ENCODE peak calls at places on chromosome 21, in six cellular contexts. O is tibial nerve, K is psoas muscle, E is IMR-90, W is fibroblast of lung, Z is colonic mucosa. Y is an unnamed sample.

GRCh38 chr21:25809013-25809412 is 74.2 kb downstream of the GABPA start:
- DNase-seq in O (no peak), K (no peak), E (peak; percentile 19), W (no peak), Z (no peak), Y (no peak)

GRCh38 chr21:25831300-25831699 is 96.5 kb downstream of the GABPA start:
- DNase-seq in O (no peak), K (no peak), E (peak; percentile 39), W (peak; percentile 20), Z (no peak), Y (no peak)

GRCh38 chr21:33067457-33067856 is 2.5 kb upstream of the OLIG1 start:
- DNase-seq in O (no peak), K (no peak), E (no peak), W (no peak), Z (no peak), Y (no peak)

GRCh38 chr21:39098696-39099111 is 84.5 kb downstream of the PSMG1 start:
- DNase-seq in O (no peak), K (no peak), E (no peak), W (no peak), Z (no peak), Y (no peak)

GRCh38 chr21:42377211-42377950 is 11.0 kb upstream of the TFF1 start:
- DNase-seq in O (no peak), K (no peak), E (no peak), W (no peak), Z (no peak), Y (no peak)

GRCh38 chr21:24223625-24224024 is 1383.7 kb downstream of the MRPL39 start:
- DNase-seq in O (no peak), K (no peak), E (peak; percentile 37), W (no peak), Z (no peak), Y (no peak)

GRCh38 chr21:46011267-46011967 is 29.8 kb downstream of the COL6A1 start:
- DNase-seq in O (no peak), K (no peak), E (no peak), W (no peak), Z (peak; percentile 13), Y (no peak)

GRCh38 chr21:37383066-37383465 is 16.5 kb downstream of the DYRK1A start:
- DNase-seq in O (no peak), K (no peak), E (no peak), W (no peak), Z (no peak), Y (no peak)

GRCh38 chr21:39588884-39589283 is 23.9 kb upstream of the B3GALT5 start:
- DNase-seq in O (no peak), K (no peak), E (no peak), W (no peak), Z (no peak), Y (no peak)

GRCh38 chr21:46554431-46555224 is 50.3 kb downstream of the S100B start:
- DNase-seq in O (no peak), K (peak; percentile 47), E (no peak), W (no peak), Z (no peak), Y (no peak)

GRCh38 chr21:30818837-30819236 is 5.8 kb upstream of the KRTAP8-1 start:
- DNase-seq in O (no peak), K (no peak), E (no peak), W (no peak), Z (no peak), Y (no peak)

GRCh38 chr21:31872072-31872451 is 758 bp upstream of the HUNK start:
- DNase-seq in O (no peak), K (no peak), E (no peak), W (no peak), Z (no peak), Y (no peak)

GRCh38 chr21:17660449-17660848 is 47.7 kb upstream of the BTG3 start:
- DNase-seq in O (no peak), K (no peak), E (no peak), W (peak; percentile 28), Z (no peak), Y (no peak)

GRCh38 chr21:28991861-28992525 is 684 bp downstream of the LTN1 start:
- DNase-seq in O (no peak), K (no peak), E (no peak), W (no peak), Z (no peak), Y (no peak)

GRCh38 chr21:37534431-37534830 is 167.9 kb downstream of the DYRK1A start:
- DNase-seq in O (no peak), K (no peak), E (no peak), W (no peak), Z (no peak), Y (peak; percentile 3)

GRCh38 chr21:38957575-38958340 is 152.0 kb downstream of the ETS2 start:
- DNase-seq in O (no peak), K (no peak), E (no peak), W (no peak), Z (no peak), Y (no peak)

GRCh38 chr21:43272591-43272990 is 103.8 kb downstream of the CRYAA start:
- DNase-seq in O (no peak), K (no peak), E (no peak), W (no peak), Z (no peak), Y (no peak)

GRCh38 chr21:25296239-25296638 is 311.0 kb downstream of the MRPL39 start:
- DNase-seq in O (no peak), K (no peak), E (no peak), W (no peak), Z (no peak), Y (no peak)

GRCh38 chr21:39048064-39048463 is 135.2 kb downstream of the PSMG1 start:
- DNase-seq in O (no peak), K (no peak), E (peak; percentile 4), W (peak; percentile 66), Z (peak; percentile 65), Y (no peak)

GRCh38 chr21:32726742-32727477 is 903 bp downstream of the SYNJ1 start:
- DNase-seq in O (no peak), K (no peak), E (peak; percentile 18), W (peak; percentile 21), Z (peak; percentile 53), Y (peak; percentile 21)

GRCh38 chr21:29481641-29482040 is 182.9 kb downstream of the BACH1 start:
- DNase-seq in O (no peak), K (no peak), E (peak; percentile 73), W (peak; percentile 74), Z (no peak), Y (no peak)

GRCh38 chr21:18545908-18546307 is 142.3 kb upstream of the TMPRSS15 start:
- DNase-seq in O (no peak), K (no peak), E (no peak), W (peak; percentile 71), Z (no peak), Y (no peak)

GRCh38 chr21:39633770-39634181 is 21.0 kb downstream of the B3GALT5 start:
- DNase-seq in O (no peak), K (no peak), E (peak; percentile 92), W (peak; percentile 99), Z (no peak), Y (no peak)

GRCh38 chr21:46005081-46005480 is 23.5 kb downstream of the COL6A1 start:
- DNase-seq in O (no peak), K (no peak), E (no peak), W (no peak), Z (peak; percentile 15), Y (peak; percentile 27)

GRCh38 chr21:46109251-46110221 is 11.6 kb downstream of the COL6A2 start:
- DNase-seq in O (no peak), K (peak; percentile 48), E (no peak), W (no peak), Z (peak; percentile 15), Y (no peak)

GRCh38 chr21:24693779-24694178 is 913.5 kb downstream of the MRPL39 start:
- DNase-seq in O (no peak), K (no peak), E (no peak), W (no peak), Z (no peak), Y (no peak)

GRCh38 chr21:37552496-37553399 is 186.2 kb downstream of the DYRK1A start:
- DNase-seq in O (no peak), K (peak; percentile 78), E (no peak), W (no peak), Z (no peak), Y (no peak)

DNA sequence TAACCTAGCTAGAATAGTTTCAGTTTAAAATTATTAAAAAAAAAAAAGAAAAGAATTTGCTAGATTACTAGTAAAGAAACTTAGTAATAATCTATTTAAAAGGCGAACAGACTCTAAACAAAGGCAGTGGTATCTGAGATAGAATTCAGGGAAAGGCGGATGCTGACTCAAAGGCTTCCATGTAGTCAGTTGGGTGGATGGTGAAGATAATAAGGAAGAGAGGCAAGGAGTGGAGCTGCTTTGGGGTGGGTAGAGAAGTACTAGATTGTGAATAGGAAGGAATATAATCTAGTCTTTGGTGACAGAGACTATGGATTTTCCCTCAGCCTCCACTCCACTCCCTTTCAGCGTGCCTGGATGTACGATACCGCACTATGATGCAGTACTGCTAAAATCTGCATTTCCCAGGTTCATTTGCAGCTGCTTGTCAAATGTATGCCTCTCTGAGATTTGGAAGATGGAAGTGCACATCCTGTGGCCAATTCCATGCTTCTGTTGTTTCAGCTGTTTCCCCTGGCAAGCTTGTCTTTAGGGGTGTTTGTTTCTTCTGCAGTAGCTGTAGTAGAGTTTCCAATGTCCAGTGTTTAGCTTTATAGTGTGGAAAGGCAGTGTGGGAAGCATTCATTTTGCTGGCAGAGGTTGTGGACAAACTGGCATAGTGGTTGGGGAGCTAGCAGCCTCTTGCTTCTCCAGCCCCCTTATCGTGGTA is 184.6 kb upstream of the NRIP1 start:
- DNase-seq in O (no peak), K (no peak), E (peak; percentile 26), W (peak; percentile 55), Z (no peak), Y (no peak)
- H3K36me3 ChIP-seq in O (no peaks in the 10 kb centered on the region), K (no peaks in the 10 kb centered on the region), E (no peaks in the 10 kb centered on the region), W (no peaks in the 10 kb centered on the region), Z (no peaks in the 10 kb centered on the region), Y (no peaks in the 10 kb centered on the region)

GRCh38 chr21:40719615-40720014 is 127.3 kb downstream of the DSCAM start:
- DNase-seq in O (no peak), K (no peak), E (no peak), W (no peak), Z (no peak), Y (no peak)

GRCh38 chr21:40717008-40717407 is 129.9 kb downstream of the DSCAM start:
- DNase-seq in O (no peak), K (no peak), E (no peak), W (no peak), Z (no peak), Y (no peak)

DNA sequence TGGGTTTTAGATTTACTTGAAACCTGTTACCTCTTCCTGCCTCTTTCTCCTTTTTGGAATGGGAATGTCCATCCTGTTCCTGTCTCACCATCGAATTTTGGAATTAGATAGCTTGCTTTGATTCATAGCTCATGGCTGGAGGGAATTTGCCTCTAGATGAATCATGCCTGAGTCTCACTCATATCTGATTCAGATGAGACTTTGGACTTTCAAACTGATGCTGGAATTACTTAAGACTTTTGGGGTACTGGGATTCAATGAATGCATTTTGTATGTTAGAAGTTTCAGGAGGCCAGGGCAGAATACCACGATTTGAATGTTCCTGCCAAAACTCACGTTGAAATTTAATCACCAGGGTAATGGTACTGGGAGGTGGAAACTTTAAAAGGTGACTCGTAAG is 132.4 kb downstream of the DSCAM start:
- DNase-seq in O (no peak), K (no peak), E (no peak), W (peak; percentile 14), Z (no peak), Y (no peak)
- H3K9me3 ChIP-seq in O (no peaks in the 10 kb centered on the region), K (no peaks in the 10 kb centered on the region), E (peaks cover 20% of the 10 kb centered on the region), W (no peaks in the 10 kb centered on the region), Z (no peaks in the 10 kb centered on the region), Y (no peaks in the 10 kb centered on the region)

GRCh38 chr21:44931501-44932365 is 8.1 kb upstream of the SLX9 start:
- DNase-seq in O (no peak), K (peak; percentile 59), E (no peak), W (no peak), Z (no peak), Y (no peak)
- H3K4me3 ChIP-seq in O (peak overlapping the region; percentile 17), K (peak overlapping the region; percentile 63), E (peak overlapping the region; percentile 44), W (no peak overlapping the region), Z (peak overlapping the region; percentile 44), Y (no peak overlapping the region)

GRCh38 chr21:34864370-34865209 is 184.5 kb downstream of the RUNX1 start:
- DNase-seq in O (no peak), K (no peak), E (no peak), W (no peak), Z (no peak), Y (no peak)
- H3K36me3 ChIP-seq in O (no peaks in the 10 kb centered on the region), K (peaks cover 8% of the 10 kb centered on the region), E (peaks cover 72% of the 10 kb centered on the region), W (peaks cover 44% of the 10 kb centered on the region), Z (no peaks in the 10 kb centered on the region), Y (no peaks in the 10 kb centered on the region)